ENCODE peak calls at places on chromosome 1, in four cellular contexts. One of them, this sample, is unnamed.

GRCh38 chr1:109719337-109719837 is 7.3 kb downstream of the GSTM5 start:
- DNase-seq in naive thymus-derived CD8-positive, alpha-beta T cell: no peak
- DNase-seq in NCI-H748 treated with DMSO at 0.1 percent for 48 hours: no peak
- DNase-seq in MCF 10A: peak; percentile 36
- DNase-seq in this sample: no peak

GRCh38 chr1:1847061-1847460 is 43.8 kb downstream of the GNB1 start:
- DNase-seq in naive thymus-derived CD8-positive, alpha-beta T cell: no peak
- DNase-seq in NCI-H748 treated with DMSO at 0.1 percent for 48 hours: no peak
- DNase-seq in MCF 10A: no peak
- DNase-seq in this sample: no peak

GRCh38 chr1:143720087-143721023 is 251.4 kb downstream of the FAM72C start:
- DNase-seq in naive thymus-derived CD8-positive, alpha-beta T cell: no peak
- DNase-seq in NCI-H748 treated with DMSO at 0.1 percent for 48 hours: peak; percentile 39
- DNase-seq in MCF 10A: peak; percentile 21
- DNase-seq in this sample: no peak

GRCh38 chr1:173043253-173043652 is 7.5 kb downstream of the TNFSF18 start:
- DNase-seq in naive thymus-derived CD8-positive, alpha-beta T cell: no peak
- DNase-seq in NCI-H748 treated with DMSO at 0.1 percent for 48 hours: no peak
- DNase-seq in MCF 10A: peak; percentile 57
- DNase-seq in this sample: no peak

GRCh38 chr1:161702250-161702649 is 4.8 kb upstream of the FCRLA start:
- DNase-seq in naive thymus-derived CD8-positive, alpha-beta T cell: no peak
- DNase-seq in NCI-H748 treated with DMSO at 0.1 percent for 48 hours: peak; percentile 58
- DNase-seq in MCF 10A: no peak
- DNase-seq in this sample: no peak

GRCh38 chr1:41713557-41714327 is 205.0 kb downstream of the HIVEP3 start:
- DNase-seq in naive thymus-derived CD8-positive, alpha-beta T cell: no peak
- DNase-seq in NCI-H748 treated with DMSO at 0.1 percent for 48 hours: no peak
- DNase-seq in MCF 10A: peak; percentile 31
- DNase-seq in this sample: no peak

GRCh38 chr1:98677288-98677687 is 15.8 kb downstream of the SNX7 start:
- DNase-seq in naive thymus-derived CD8-positive, alpha-beta T cell: no peak
- DNase-seq in NCI-H748 treated with DMSO at 0.1 percent for 48 hours: peak; percentile 18
- DNase-seq in MCF 10A: peak; percentile 90
- DNase-seq in this sample: no peak

GRCh38 chr1:17802164-17802563 is 47.0 kb downstream of the ACTL8 start:
- DNase-seq in naive thymus-derived CD8-positive, alpha-beta T cell: no peak
- DNase-seq in NCI-H748 treated with DMSO at 0.1 percent for 48 hours: no peak
- DNase-seq in MCF 10A: no peak
- DNase-seq in this sample: no peak

GRCh38 chr1:27656157-27656893 is 15.7 kb downstream of the IFI6 start:
- DNase-seq in naive thymus-derived CD8-positive, alpha-beta T cell: no peak
- DNase-seq in NCI-H748 treated with DMSO at 0.1 percent for 48 hours: no peak
- DNase-seq in MCF 10A: peak; percentile 64
- DNase-seq in this sample: no peak

GRCh38 chr1:153465728-153466625 is 5.5 kb upstream of the S100A7 start:
- DNase-seq in naive thymus-derived CD8-positive, alpha-beta T cell: peak; percentile 45
- DNase-seq in NCI-H748 treated with DMSO at 0.1 percent for 48 hours: no peak
- DNase-seq in MCF 10A: peak; percentile 72
- DNase-seq in this sample: peak; percentile 21

GRCh38 chr1:173122958-173123852 is 72.5 kb upstream of the TNFSF18 start:
- DNase-seq in naive thymus-derived CD8-positive, alpha-beta T cell: no peak
- DNase-seq in NCI-H748 treated with DMSO at 0.1 percent for 48 hours: no peak
- DNase-seq in MCF 10A: peak; percentile 98
- DNase-seq in this sample: peak; percentile 70

GRCh38 chr1:86758570-86758969 is 54.2 kb downstream of the SH3GLB1 start:
- DNase-seq in naive thymus-derived CD8-positive, alpha-beta T cell: no peak
- DNase-seq in NCI-H748 treated with DMSO at 0.1 percent for 48 hours: peak; percentile 89
- DNase-seq in MCF 10A: peak; percentile 24
- DNase-seq in this sample: no peak

GRCh38 chr1:110457206-110457605 is 6.3 kb downstream of the PROK1 start:
- DNase-seq in naive thymus-derived CD8-positive, alpha-beta T cell: no peak
- DNase-seq in NCI-H748 treated with DMSO at 0.1 percent for 48 hours: no peak
- DNase-seq in MCF 10A: no peak
- DNase-seq in this sample: no peak

GRCh38 chr1:199954701-199955100 is 72.8 kb upstream of the NR5A2 start:
- DNase-seq in naive thymus-derived CD8-positive, alpha-beta T cell: no peak
- DNase-seq in NCI-H748 treated with DMSO at 0.1 percent for 48 hours: no peak
- DNase-seq in MCF 10A: peak; percentile 15
- DNase-seq in this sample: no peak

GRCh38 chr1:230853736-230854135 is 14.6 kb downstream of the C1orf198 start:
- DNase-seq in naive thymus-derived CD8-positive, alpha-beta T cell: no peak
- DNase-seq in NCI-H748 treated with DMSO at 0.1 percent for 48 hours: no peak
- DNase-seq in MCF 10A: no peak
- DNase-seq in this sample: no peak

GRCh38 chr1:59332983-59333382 is 36.1 kb downstream of the FGGY start:
- DNase-seq in naive thymus-derived CD8-positive, alpha-beta T cell: no peak
- DNase-seq in NCI-H748 treated with DMSO at 0.1 percent for 48 hours: no peak
- DNase-seq in MCF 10A: peak; percentile 46
- DNase-seq in this sample: no peak

GRCh38 chr1:235584973-235585372 is 64.6 kb downstream of the GNG4 start:
- DNase-seq in naive thymus-derived CD8-positive, alpha-beta T cell: no peak
- DNase-seq in NCI-H748 treated with DMSO at 0.1 percent for 48 hours: no peak
- DNase-seq in MCF 10A: no peak
- DNase-seq in this sample: no peak

This sample was measured in naive B cell.